ENCODE peak calls at places on chromosome 10, in seven cellular contexts. G is HTR-8/SVneo, F is GM13977, L is M059J, U is posterior vena cava, O is endothelial cell, N is H4. R is an unnamed sample.

GRCh38 chr10:95360122-95360715 is 69.4 kb upstream of the PDLIM1 start:
- DNase-seq in N (peak), F (no peak), U (no peak), O (no peak), L (peak), G (no peak), R (peak)

GRCh38 chr10:17841055-17841454 is 31.9 kb downstream of the MRC1 start:
- DNase-seq in O (no peak), N (no peak), U (no peak), F (no peak), G (no peak), L (peak), R (peak)

GRCh38 chr10:3783721-3784432 is 1.1 kb downstream of the KLF6 start:
- DNase-seq in N (peak), O (no peak), U (peak), G (no peak), L (peak), F (no peak), R (peak)

GRCh38 chr10:123808873-123809272 is 82.7 kb downstream of the CPXM2 start:
- DNase-seq in N (peak), O (no peak), G (no peak), L (peak), U (no peak), F (no peak), R (peak)

GRCh38 chr10:126500866-126501265 is 112.6 kb upstream of the ADAM12 start:
- DNase-seq in O (no peak), U (no peak), L (peak), F (no peak), G (peak), N (peak), R (peak)

GRCh38 chr10:124744047-124744687 is at the start of gene FAM53B:
- DNase-seq in L (peak), G (peak), F (peak), O (peak), U (peak), N (peak), R (no peak)

GRCh38 chr10:69332278-69333010 is 54.1 kb downstream of the HK1 start:
- DNase-seq in U (no peak), F (no peak), N (no peak), G (no peak), O (no peak), L (no peak), R (no peak)

GRCh38 chr10:129556316-129556715 is 89.3 kb downstream of the MGMT start:
- DNase-seq in L (no peak), N (no peak), O (no peak), U (no peak), F (no peak), G (no peak), R (no peak)

GRCh38 chr10:101489355-101489754 is 98.7 kb downstream of the POLL start:
- DNase-seq in N (peak), U (no peak), F (no peak), L (peak), G (peak), O (no peak), R (no peak)

GRCh38 chr10:28242560-28243204 is 60.2 kb downstream of the MPP7 start:
- DNase-seq in N (no peak), U (no peak), F (no peak), L (peak), O (no peak), G (no peak), R (peak)

GRCh38 chr10:49363309-49364031 is 32.4 kb downstream of the DRGX start:
- DNase-seq in L (no peak), U (no peak), F (no peak), G (no peak), N (no peak), O (no peak), R (no peak)

GRCh38 chr10:26579256-26580063 is 118.0 kb upstream of the PDSS1 start:
- DNase-seq in G (no peak), U (no peak), O (no peak), L (no peak), N (no peak), F (no peak), R (no peak)

GRCh38 chr10:123381271-123381670 is 227.1 kb downstream of the BUB3 start:
- DNase-seq in G (no peak), N (no peak), L (peak), O (no peak), U (no peak), F (no peak), R (peak)

GRCh38 chr10:88437411-88437810 is 145.7 kb downstream of the RNLS start:
- DNase-seq in F (no peak), N (no peak), O (no peak), U (no peak), G (no peak), L (peak), R (peak)

GRCh38 chr10:86376852-86377796 is 10.5 kb upstream of the GRID1 start:
- DNase-seq in F (peak), G (peak), U (peak), O (peak), L (peak), N (peak), R (peak)

GRCh38 chr10:128855656-128856428 is 611.2 kb upstream of the MGMT start:
- DNase-seq in N (no peak), G (no peak), L (no peak), O (no peak), U (no peak), F (no peak), R (no peak)

GRCh38 chr10:5615263-5615820 is 51.1 kb downstream of the ASB13 start:
- DNase-seq in L (no peak), N (no peak), O (no peak), G (no peak), F (no peak), U (no peak), R (no peak)

GRCh38 chr10:14879801-14880193 is 1.1 kb downstream of the SUV39H2 start:
- DNase-seq in F (peak), U (no peak), G (no peak), N (no peak), L (no peak), O (no peak), R (no peak)

GRCh38 chr10:93703066-93703465 is 674 bp upstream of the FRA10AC1 start:
- DNase-seq in L (no peak), F (no peak), U (no peak), N (no peak), G (no peak), O (no peak), R (no peak)

GRCh38 chr10:61896854-61897661 is 4.4 kb upstream of the ARID5B start:
- DNase-seq in F (peak), G (peak), O (peak), U (peak), N (peak), L (peak), R (peak)

GRCh38 chr10:77289790-77290189 is 347.8 kb downstream of the KCNMA1 start:
- DNase-seq in U (no peak), F (no peak), G (no peak), O (no peak), N (no peak), L (no peak), R (no peak)

R was measured in foreskin melanocyte.